ENCODE peak calls at places on chromosomes 13 and 19, in ten cellular contexts. One of them, this sample, is unnamed.

GRCh38 chr13:41813426-41813825 is 147.5 kb downstream of the VWA8 start:
- DNase-seq in GM12878: no peak
- DNase-seq in endothelial cell of umbilical vein: no peak
- DNase-seq in HCT116: no peak
- DNase-seq in esophagus muscularis mucosa: no peak
- DNase-seq in stomach: no peak
- DNase-seq in prostate gland: no peak
- DNase-seq in breast epithelium: no peak
- DNase-seq in sigmoid colon: no peak
- DNase-seq in suprapubic skin: no peak
- DNase-seq in this sample: no peak

GRCh38 chr13:75181906-75182305 is 300.1 kb downstream of the TBC1D4 start:
- DNase-seq in HCT116: no peak
- DNase-seq in esophagus muscularis mucosa: no peak
- DNase-seq in stomach: no peak
- DNase-seq in suprapubic skin: no peak
- DNase-seq in sigmoid colon: no peak
- DNase-seq in prostate gland: no peak
- DNase-seq in breast epithelium: no peak
- DNase-seq in GM12878: no peak
- DNase-seq in endothelial cell of umbilical vein: peak; percentile 96
- DNase-seq in this sample: no peak

GRCh38 chr19:3274245-3275067 is 50.0 kb downstream of the CELF5 start:
- DNase-seq in sigmoid colon: no peak
- DNase-seq in endothelial cell of umbilical vein: no peak
- DNase-seq in GM12878: no peak
- DNase-seq in breast epithelium: no peak
- DNase-seq in prostate gland: no peak
- DNase-seq in suprapubic skin: no peak
- DNase-seq in esophagus muscularis mucosa: no peak
- DNase-seq in HCT116: no peak
- DNase-seq in stomach: no peak
- DNase-seq in this sample: no peak

GRCh38 chr13:91045351-91046034 is 302.0 kb upstream of the MIR17HG start:
- DNase-seq in suprapubic skin: no peak
- DNase-seq in esophagus muscularis mucosa: no peak
- DNase-seq in sigmoid colon: no peak
- DNase-seq in HCT116: peak; percentile 12
- DNase-seq in breast epithelium: no peak
- DNase-seq in endothelial cell of umbilical vein: no peak
- DNase-seq in stomach: no peak
- DNase-seq in prostate gland: no peak
- DNase-seq in GM12878: no peak
- DNase-seq in this sample: no peak

GRCh38 chr13:28650284-28650683 is 8.6 kb upstream of the POMP start:
- DNase-seq in suprapubic skin: no peak
- DNase-seq in sigmoid colon: no peak
- DNase-seq in prostate gland: no peak
- DNase-seq in stomach: no peak
- DNase-seq in esophagus muscularis mucosa: no peak
- DNase-seq in breast epithelium: no peak
- DNase-seq in endothelial cell of umbilical vein: no peak
- DNase-seq in HCT116: no peak
- DNase-seq in GM12878: no peak
- DNase-seq in this sample: no peak

GRCh38 chr13:105202384-105202783 is 1333.1 kb downstream of the EFNB2 start:
- DNase-seq in breast epithelium: no peak
- DNase-seq in stomach: no peak
- DNase-seq in GM12878: no peak
- DNase-seq in sigmoid colon: no peak
- DNase-seq in endothelial cell of umbilical vein: peak; percentile 69
- DNase-seq in esophagus muscularis mucosa: no peak
- DNase-seq in HCT116: peak; percentile 19
- DNase-seq in suprapubic skin: no peak
- DNase-seq in prostate gland: no peak
- DNase-seq in this sample: no peak

GRCh38 chr13:71842003-71842402 is 25.0 kb downstream of the DACH1 start:
- DNase-seq in breast epithelium: no peak
- DNase-seq in HCT116: no peak
- DNase-seq in sigmoid colon: no peak
- DNase-seq in GM12878: no peak
- DNase-seq in prostate gland: no peak
- DNase-seq in esophagus muscularis mucosa: no peak
- DNase-seq in endothelial cell of umbilical vein: no peak
- DNase-seq in stomach: no peak
- DNase-seq in suprapubic skin: no peak
- DNase-seq in this sample: no peak

GRCh38 chr13:94239135-94239534 is 240.3 kb downstream of the DCT start:
- DNase-seq in suprapubic skin: no peak
- DNase-seq in GM12878: no peak
- DNase-seq in endothelial cell of umbilical vein: no peak
- DNase-seq in breast epithelium: no peak
- DNase-seq in stomach: no peak
- DNase-seq in sigmoid colon: no peak
- DNase-seq in prostate gland: no peak
- DNase-seq in esophagus muscularis mucosa: no peak
- DNase-seq in HCT116: no peak
- DNase-seq in this sample: no peak

GRCh38 chr13:20997301-20998061 is 63.9 kb downstream of the LATS2 start:
- DNase-seq in esophagus muscularis mucosa: no peak
- DNase-seq in breast epithelium: no peak
- DNase-seq in suprapubic skin: no peak
- DNase-seq in GM12878: no peak
- DNase-seq in prostate gland: no peak
- DNase-seq in HCT116: no peak
- DNase-seq in stomach: no peak
- DNase-seq in endothelial cell of umbilical vein: peak; percentile 65
- DNase-seq in sigmoid colon: no peak
- DNase-seq in this sample: no peak

GRCh38 chr19:14062558-14062855 is 631 bp upstream of the PALM3 start:
- DNase-seq in esophagus muscularis mucosa: no peak
- DNase-seq in HCT116: no peak
- DNase-seq in GM12878: no peak
- DNase-seq in breast epithelium: no peak
- DNase-seq in sigmoid colon: no peak
- DNase-seq in prostate gland: no peak
- DNase-seq in endothelial cell of umbilical vein: no peak
- DNase-seq in stomach: no peak
- DNase-seq in suprapubic skin: no peak
- DNase-seq in this sample: no peak

GRCh38 chr19:40223135-40223822 is 3.2 kb downstream of the CCNP start:
- DNase-seq in breast epithelium: no peak
- DNase-seq in suprapubic skin: no peak
- DNase-seq in HCT116: no peak
- DNase-seq in esophagus muscularis mucosa: no peak
- DNase-seq in prostate gland: no peak
- DNase-seq in endothelial cell of umbilical vein: no peak
- DNase-seq in GM12878: no peak
- DNase-seq in stomach: peak; percentile 30
- DNase-seq in sigmoid colon: no peak
- DNase-seq in this sample: no peak

GRCh38 chr13:99218545-99218944 is 17.9 kb downstream of the UBAC2 start:
- DNase-seq in prostate gland: no peak
- DNase-seq in sigmoid colon: no peak
- DNase-seq in GM12878: no peak
- DNase-seq in endothelial cell of umbilical vein: peak; percentile 34
- DNase-seq in esophagus muscularis mucosa: peak; percentile 55
- DNase-seq in breast epithelium: no peak
- DNase-seq in HCT116: no peak
- DNase-seq in suprapubic skin: no peak
- DNase-seq in stomach: peak; percentile 96
- DNase-seq in this sample: no peak

GRCh38 chr13:50244913-50245574 is 229.8 kb downstream of the KCNRG start:
- DNase-seq in breast epithelium: no peak
- DNase-seq in suprapubic skin: no peak
- DNase-seq in endothelial cell of umbilical vein: peak; percentile 90
- DNase-seq in GM12878: peak; percentile 65
- DNase-seq in prostate gland: no peak
- DNase-seq in esophagus muscularis mucosa: no peak
- DNase-seq in HCT116: peak; percentile 79
- DNase-seq in sigmoid colon: no peak
- DNase-seq in stomach: peak; percentile 36
- DNase-seq in this sample: no peak

GRCh38 chr13:26473571-26474230 is 83.8 kb upstream of the WASF3 start:
- DNase-seq in esophagus muscularis mucosa: peak; percentile 19
- DNase-seq in HCT116: no peak
- DNase-seq in sigmoid colon: no peak
- DNase-seq in suprapubic skin: no peak
- DNase-seq in breast epithelium: no peak
- DNase-seq in endothelial cell of umbilical vein: no peak
- DNase-seq in prostate gland: no peak
- DNase-seq in stomach: no peak
- DNase-seq in GM12878: no peak
- DNase-seq in this sample: no peak

GRCh38 chr13:26474286-26474685 is 83.2 kb upstream of the WASF3 start:
- DNase-seq in endothelial cell of umbilical vein: no peak
- DNase-seq in HCT116: no peak
- DNase-seq in GM12878: no peak
- DNase-seq in breast epithelium: no peak
- DNase-seq in esophagus muscularis mucosa: peak; percentile 68
- DNase-seq in prostate gland: no peak
- DNase-seq in suprapubic skin: no peak
- DNase-seq in stomach: no peak
- DNase-seq in sigmoid colon: no peak
- DNase-seq in this sample: no peak

GRCh38 chr13:26469602-26470001 is 87.9 kb upstream of the WASF3 start:
- DNase-seq in esophagus muscularis mucosa: peak; percentile 81
- DNase-seq in sigmoid colon: no peak
- DNase-seq in HCT116: no peak
- DNase-seq in endothelial cell of umbilical vein: no peak
- DNase-seq in breast epithelium: no peak
- DNase-seq in prostate gland: no peak
- DNase-seq in GM12878: no peak
- DNase-seq in suprapubic skin: no peak
- DNase-seq in stomach: no peak
- DNase-seq in this sample: no peak

GRCh38 chr13:26468203-26468602 is 89.3 kb upstream of the WASF3 start:
- DNase-seq in sigmoid colon: no peak
- DNase-seq in HCT116: no peak
- DNase-seq in breast epithelium: no peak
- DNase-seq in stomach: no peak
- DNase-seq in GM12878: no peak
- DNase-seq in endothelial cell of umbilical vein: no peak
- DNase-seq in prostate gland: no peak
- DNase-seq in suprapubic skin: no peak
- DNase-seq in esophagus muscularis mucosa: peak; percentile 72
- DNase-seq in this sample: no peak

DNA sequence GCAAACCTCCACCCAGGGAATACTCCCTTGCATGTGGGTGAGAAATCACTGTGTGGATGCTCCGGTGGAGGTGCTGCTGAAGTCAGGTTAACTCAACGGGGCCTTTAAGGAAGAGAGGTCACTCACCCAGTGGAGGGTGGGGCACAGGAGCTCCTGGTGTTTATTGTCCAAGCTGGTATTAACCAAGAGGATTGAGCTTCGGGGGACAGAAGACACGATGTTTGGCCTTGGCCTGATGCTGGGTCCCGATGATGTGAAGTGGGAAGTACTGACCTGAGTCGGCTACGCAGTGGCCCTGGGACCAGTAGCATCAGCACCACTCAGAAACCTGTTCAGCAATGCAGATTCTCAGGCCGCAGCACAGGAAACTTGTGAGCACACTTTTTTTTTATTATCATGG is 85.7 kb upstream of the WASF3 start:
- DNase-seq in sigmoid colon: no peak
- DNase-seq in endothelial cell of umbilical vein: no peak
- DNase-seq in suprapubic skin: no peak
- DNase-seq in stomach: no peak
- DNase-seq in HCT116: no peak
- DNase-seq in GM12878: no peak
- DNase-seq in prostate gland: no peak
- DNase-seq in breast epithelium: no peak
- DNase-seq in esophagus muscularis mucosa: peak; percentile 80
- DNase-seq in this sample: no peak
- H3K4me3 ChIP-seq in sigmoid colon: no peak overlapping the region
- H3K4me3 ChIP-seq in endothelial cell of umbilical vein: no peak overlapping the region
- H3K4me3 ChIP-seq in suprapubic skin: no peak overlapping the region
- H3K4me3 ChIP-seq in stomach: no peak overlapping the region
- H3K4me3 ChIP-seq in HCT116: no peak overlapping the region
- H3K4me3 ChIP-seq in GM12878: no peak overlapping the region
- H3K4me3 ChIP-seq in prostate gland: no peak overlapping the region
- H3K4me3 ChIP-seq in breast epithelium: no peak overlapping the region
- H3K4me3 ChIP-seq in esophagus muscularis mucosa: no peak overlapping the region
- H3K4me3 ChIP-seq in this sample: no peak overlapping the region

GRCh38 chr13:74039667-74040066 is 94.5 kb downstream of the KLF12 start:
- DNase-seq in breast epithelium: no peak
- DNase-seq in stomach: no peak
- DNase-seq in suprapubic skin: no peak
- DNase-seq in prostate gland: no peak
- DNase-seq in GM12878: no peak
- DNase-seq in HCT116: no peak
- DNase-seq in esophagus muscularis mucosa: no peak
- DNase-seq in sigmoid colon: no peak
- DNase-seq in endothelial cell of umbilical vein: no peak
- DNase-seq in this sample: no peak
- H3K4me1 ChIP-seq in breast epithelium: no peaks in the 10 kb centered on the region
- H3K4me1 ChIP-seq in stomach: no peaks in the 10 kb centered on the region
- H3K4me1 ChIP-seq in suprapubic skin: peaks cover 6% of the 10 kb centered on the region
- H3K4me1 ChIP-seq in prostate gland: no peaks in the 10 kb centered on the region
- H3K4me1 ChIP-seq in GM12878: no peaks in the 10 kb centered on the region
- H3K4me1 ChIP-seq in HCT116: peaks cover 6% of the 10 kb centered on the region
- H3K4me1 ChIP-seq in esophagus muscularis mucosa: peaks cover 12% of the 10 kb centered on the region
- H3K4me1 ChIP-seq in sigmoid colon: peaks cover 7% of the 10 kb centered on the region
- H3K4me1 ChIP-seq in endothelial cell of umbilical vein: no peaks in the 10 kb centered on the region
- H3K4me1 ChIP-seq in this sample: peaks cover 44% of the 10 kb centered on the region

DNA sequence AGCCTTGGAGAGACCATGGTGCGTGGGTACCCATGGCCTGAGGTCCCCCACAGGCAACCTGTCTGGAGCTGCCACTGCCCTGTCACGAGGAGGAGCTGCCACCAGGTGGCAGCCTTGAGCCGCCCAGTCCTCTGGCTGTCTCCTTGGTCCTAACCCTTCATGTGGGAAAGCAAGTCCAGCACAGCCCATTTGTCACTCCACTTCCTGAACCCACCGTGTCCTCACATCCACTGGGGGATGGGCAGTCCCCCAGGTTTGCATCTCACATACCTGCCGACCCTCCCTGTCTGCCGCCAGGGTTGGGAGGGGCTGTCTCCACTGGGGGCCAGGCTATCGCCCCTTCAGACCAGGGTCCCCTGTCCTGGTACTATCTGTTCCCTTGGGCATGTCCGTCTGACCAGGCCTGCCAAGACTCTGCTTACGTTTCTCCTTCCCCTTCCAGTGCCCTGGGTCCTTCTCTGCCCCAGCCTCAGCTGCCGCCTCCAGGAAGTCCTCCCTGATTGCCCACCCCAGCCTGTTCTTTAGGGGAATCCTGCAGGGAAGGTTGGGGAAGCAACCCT is 4.5 kb downstream of the FAM174C start:
- DNase-seq in sigmoid colon: peak; percentile 90
- DNase-seq in breast epithelium: peak; percentile 79
- DNase-seq in GM12878: no peak
- DNase-seq in suprapubic skin: peak; percentile 87
- DNase-seq in HCT116: peak; percentile 64
- DNase-seq in prostate gland: peak; percentile 72
- DNase-seq in esophagus muscularis mucosa: no peak
- DNase-seq in stomach: peak; percentile 87
- DNase-seq in endothelial cell of umbilical vein: peak; percentile 84
- DNase-seq in this sample: peak; percentile 95
- TF ChIP-seq POLR2AphosphoS5 in sigmoid colon: no peak
- TF ChIP-seq POLR2AphosphoS5 in breast epithelium: no peak
- TF ChIP-seq POLR2AphosphoS5 in GM12878: no peak
- TF ChIP-seq POLR2AphosphoS5 in suprapubic skin: no peak
- TF ChIP-seq POLR2AphosphoS5 in HCT116: peak; percentile 26
- TF ChIP-seq POLR2AphosphoS5 in prostate gland: peak; percentile 48
- TF ChIP-seq POLR2AphosphoS5 in esophagus muscularis mucosa: peak; percentile 30
- TF ChIP-seq POLR2AphosphoS5 in stomach: peak; percentile 61
- TF ChIP-seq POLR2AphosphoS5 in endothelial cell of umbilical vein: no peak
- TF ChIP-seq POLR2AphosphoS5 in this sample: no peak

GRCh38 chr13:59588717-59589067 is 575.0 kb downstream of the DIAPH3 start:
- DNase-seq in stomach: no peak
- DNase-seq in sigmoid colon: no peak
- DNase-seq in endothelial cell of umbilical vein: no peak
- DNase-seq in GM12878: no peak
- DNase-seq in HCT116: no peak
- DNase-seq in suprapubic skin: no peak
- DNase-seq in breast epithelium: no peak
- DNase-seq in esophagus muscularis mucosa: no peak
- DNase-seq in prostate gland: no peak
- DNase-seq in this sample: no peak
- H3K4me3 ChIP-seq in stomach: no peak overlapping the region
- H3K4me3 ChIP-seq in sigmoid colon: no peak overlapping the region
- H3K4me3 ChIP-seq in endothelial cell of umbilical vein: no peak overlapping the region
- H3K4me3 ChIP-seq in GM12878: no peak overlapping the region
- H3K4me3 ChIP-seq in HCT116: no peak overlapping the region
- H3K4me3 ChIP-seq in suprapubic skin: no peak overlapping the region
- H3K4me3 ChIP-seq in breast epithelium: no peak overlapping the region
- H3K4me3 ChIP-seq in esophagus muscularis mucosa: no peak overlapping the region
- H3K4me3 ChIP-seq in prostate gland: no peak overlapping the region
- H3K4me3 ChIP-seq in this sample: no peak overlapping the region